ENCODE peak calls at places on chromosomes 5 and 9, in six cellular contexts. F is GM23338, N is K562, S is transverse colon, Y is SK-N-SH, H is suprapubic skin. T is an unnamed sample. For H3K27me3, the result is how much of the 10 kb centered on the place peaks cover.

GRCh38 chr9:135485385-135485784 is 5.8 kb downstream of the PPP1R26 start:
- DNase-seq in F (no peak), N (no peak), S (no peak), Y (no peak), H (no peak), T (no peak)

GRCh38 chr9:131620764-131621520 is 75.6 kb downstream of the PRRT1B start:
- DNase-seq in F (no peak), N (no peak), S (no peak), Y (no peak), H (no peak), T (no peak)

GRCh38 chr5:172362755-172363154 is 79.2 kb upstream of the UBTD2 start:
- DNase-seq in F (no peak), N (no peak), S (no peak), Y (no peak), H (no peak), T (no peak)

GRCh38 chr5:3220201-3220600 is 375.4 kb upstream of the IRX1 start:
- DNase-seq in F (no peak), N (no peak), S (no peak), Y (no peak), H (no peak), T (no peak)

GRCh38 chr5:143063175-143063970 is 293.2 kb downstream of the ARHGAP26 start:
- DNase-seq in F (no peak), N (no peak), S (no peak), Y (no peak), H (no peak), T (no peak)

GRCh38 chr5:92378961-92379611 is 996.0 kb upstream of the ARRDC3 start:
- DNase-seq in F (peak), N (no peak), S (no peak), Y (no peak), H (no peak), T (no peak)

GRCh38 chr5:133683646-133684290 is 71.4 kb upstream of the FSTL4 start:
- DNase-seq in F (no peak), N (no peak), S (no peak), Y (no peak), H (no peak), T (no peak)

GRCh38 chr9:6944093-6944551 is 186.3 kb downstream of the KDM4C start:
- DNase-seq in F (no peak), N (no peak), S (no peak), Y (peak), H (no peak), T (no peak)

GRCh38 chr9:115997923-115998322 is 155.7 kb upstream of the PAPPA start:
- DNase-seq in F (no peak), N (no peak), S (no peak), Y (no peak), H (no peak), T (no peak)

GRCh38 chr5:2133936-2134335 is 251.2 kb upstream of the IRX4 start:
- DNase-seq in F (no peak), N (no peak), S (no peak), Y (no peak), H (no peak), T (no peak)

GRCh38 chr5:2134543-2135299 is 252.0 kb upstream of the IRX4 start:
- DNase-seq in F (no peak), N (no peak), S (no peak), Y (no peak), H (no peak), T (no peak)

GRCh38 chr5:2136728-2137333 is 254.1 kb upstream of the IRX4 start:
- DNase-seq in F (no peak), N (no peak), S (no peak), Y (no peak), H (peak), T (no peak)

GRCh38 chr5:2135833-2136232 is 253.1 kb upstream of the IRX4 start:
- DNase-seq in F (no peak), N (no peak), S (no peak), Y (no peak), H (no peak), T (no peak)

DNA sequence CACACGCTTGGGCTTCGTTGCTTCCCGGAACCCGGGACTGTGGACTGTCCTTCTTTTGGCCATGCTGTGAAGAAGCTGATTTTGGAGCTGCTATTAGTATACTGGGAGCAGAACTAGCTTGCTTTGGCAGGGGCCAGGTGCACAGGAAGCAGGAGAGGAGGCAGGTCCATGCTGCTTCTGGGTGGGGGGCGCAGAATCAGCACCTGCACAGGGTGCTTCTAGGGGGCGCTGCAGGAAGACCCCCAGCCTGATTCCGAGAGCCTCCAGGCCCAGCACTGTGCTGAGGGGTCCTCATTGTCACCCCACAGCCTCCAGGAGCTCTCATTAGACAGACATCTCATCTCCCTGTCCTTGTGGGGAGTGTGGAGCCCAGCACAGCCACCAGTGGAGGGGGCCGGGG is 252.6 kb upstream of the IRX4 start:
- DNase-seq in F (no peak), N (no peak), S (no peak), Y (no peak), H (no peak), T (no peak)
- TF ChIP-seq CTCF in F (peak), N (no peak), S (no peak), Y (no peak), H (no peak), T (no peak)

GRCh38 chr9:121350993-121351561 is 19.0 kb downstream of the STOM start:
- DNase-seq in F (no peak), N (peak), S (peak), Y (peak), H (peak), T (peak)
- TF ChIP-seq POLR2AphosphoS5 in F (no peak), N (peak), S (peak), Y (peak), H (no peak), T (peak)

GRCh38 chr5:35761541-35761940 is 95.2 kb upstream of the IL7R start:
- DNase-seq in F (no peak), N (no peak), S (no peak), Y (no peak), H (no peak), T (no peak)
- H3K27me3 ChIP-seq in F (half or more), N (under half), S (under half), Y (under half), H (under half), T (under half)

GRCh38 chr5:78984611-78985406 is at the start of gene ARSB:
- DNase-seq in F (peak), N (peak), S (peak), Y (peak), H (peak), T (peak)
- TF ChIP-seq CTCF in F (no peak), N (peak), S (peak), Y (no peak), H (peak), T (peak)

GRCh38 chr5:78907255-78907886 is 77.7 kb downstream of the ARSB start:
- DNase-seq in F (no peak), N (no peak), S (no peak), Y (no peak), H (no peak), T (no peak)
- TF ChIP-seq POLR2AphosphoS5 in F (no peak), N (no peak), S (no peak), Y (no peak), H (no peak), T (no peak)

GRCh38 chr9:77017505-77017894 is 2.0 kb upstream of the FOXB2 start:
- DNase-seq in F (no peak), N (no peak), S (no peak), Y (peak), H (no peak), T (no peak)
- H3K27me3 ChIP-seq in F (half or more), N (half or more), S (half or more), Y (half or more), H (half or more), T (half or more)

GRCh38 chr5:36060516-36060885 is 6.2 kb downstream of the UGT3A2 start:
- DNase-seq in F (peak), N (peak), S (no peak), Y (no peak), H (no peak), T (no peak)
- TF ChIP-seq CTCF in F (peak), N (peak), S (no peak), Y (peak), H (no peak), T (no peak)

GRCh38 chr9:129139993-129140396 is 28.8 kb downstream of the PTPA start:
- DNase-seq in F (peak), N (peak), S (peak), Y (peak), H (peak), T (peak)

GRCh38 chr9:129141066-129142041 is 30.1 kb downstream of the PTPA start:
- DNase-seq in F (no peak), N (peak), S (peak), Y (no peak), H (no peak), T (peak)

GRCh38 chr9:129142115-129142514 is 30.9 kb downstream of the PTPA start:
- DNase-seq in F (no peak), N (no peak), S (no peak), Y (no peak), H (no peak), T (no peak)

GRCh38 chr9:129139233-129139992 is 28.2 kb downstream of the PTPA start:
- DNase-seq in F (peak), N (peak), S (peak), Y (peak), H (peak), T (peak)

DNA sequence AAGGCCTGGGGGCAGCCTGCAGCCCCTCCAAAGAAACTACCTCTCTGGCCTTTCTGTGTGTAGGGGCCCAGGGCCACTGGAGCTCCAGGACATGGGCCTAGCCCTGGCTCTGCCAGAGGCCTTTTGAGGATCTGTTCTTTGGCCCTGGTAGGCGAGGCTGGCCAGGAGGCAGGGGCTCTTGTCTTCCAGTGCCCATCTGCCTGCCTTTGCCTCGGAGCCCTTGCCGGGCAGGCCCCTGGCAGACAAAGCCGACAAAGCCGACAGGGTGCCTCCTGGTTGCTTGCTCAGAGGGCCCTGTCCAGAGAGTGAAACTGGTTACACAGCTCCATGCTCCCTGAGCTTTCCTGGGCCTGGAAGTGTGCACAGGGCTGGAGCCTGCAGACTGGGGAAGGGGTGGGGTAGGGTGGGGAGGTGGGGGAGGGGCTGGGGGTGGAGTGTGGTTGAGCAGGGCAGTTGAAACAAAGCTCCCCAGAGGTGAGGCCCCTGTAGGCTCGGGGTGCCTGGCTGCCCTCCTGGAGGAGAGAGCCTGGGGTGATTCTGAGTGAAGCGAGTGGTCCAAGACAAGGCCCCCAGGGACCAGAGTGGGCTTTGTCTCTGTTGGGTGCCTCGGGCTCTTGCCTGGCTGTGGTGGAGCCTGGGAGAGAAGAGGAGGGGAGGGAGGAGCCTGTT is 29.3 kb downstream of the PTPA start:
- DNase-seq in F (peak), N (peak), S (peak), Y (peak), H (no peak), T (peak)
- TF ChIP-seq POLR2AphosphoS5 in F (no peak), N (no peak), S (no peak), Y (no peak), H (no peak), T (no peak)